ENCODE peak calls at places on chromosomes 11 and 22, in nine cellular contexts. D is AG04449, S is amygdala, I is left ventricle myocardium superior, H is anterior cingulate cortex, M is left cardiac atrium, Y is A549, F is activated T-cell treated with anti-CD3 and anti-CD28 coated beads for 1 hour, J is posterior cingulate gyrus. Q is an unnamed sample.

GRCh38 chr11:107182983-107183382 is 164.7 kb upstream of the GUCY1A2 start:
- DNase-seq in D (no peak), S (no peak), I (no peak), H (no peak), M (no peak), Y (no peak), F (no peak), J (no peak), Q (no peak)

GRCh38 chr22:23565942-23566715 is 14.0 kb downstream of the IGLL1 start:
- DNase-seq in D (no peak), S (no peak), I (no peak), H (no peak), M (peak), Y (no peak), F (no peak), J (no peak), Q (no peak)

GRCh38 chr22:44839061-44839460 is 86.7 kb downstream of the ARHGAP8 start:
- DNase-seq in D (no peak), S (no peak), I (no peak), H (no peak), M (no peak), Y (no peak), F (no peak), J (no peak), Q (no peak)

GRCh38 chr22:47402876-47403525 is 640.6 kb downstream of the TBC1D22A start:
- DNase-seq in D (no peak), S (no peak), I (no peak), H (no peak), M (no peak), Y (no peak), F (no peak), J (no peak), Q (no peak)

GRCh38 chr22:35524966-35525686 is 15.5 kb upstream of the RASD2 start:
- DNase-seq in D (no peak), S (peak), I (peak), H (no peak), M (no peak), Y (no peak), F (no peak), J (peak), Q (no peak)

GRCh38 chr11:33530824-33531223 is 169.8 kb downstream of the C11orf91 start:
- DNase-seq in D (no peak), S (no peak), I (no peak), H (no peak), M (no peak), Y (no peak), F (no peak), J (no peak), Q (no peak)

GRCh38 chr11:11821899-11822298 is 19.9 kb upstream of the USP47 start:
- DNase-seq in D (no peak), S (no peak), I (no peak), H (no peak), M (no peak), Y (no peak), F (no peak), J (no peak), Q (no peak)

GRCh38 chr11:56521955-56522354 is 21.1 kb downstream of the OR5M11 start:
- DNase-seq in D (no peak), S (no peak), I (no peak), H (no peak), M (no peak), Y (peak), F (no peak), J (no peak), Q (no peak)